ENCODE peak calls at places on chromosomes 1 and 21, in four cellular contexts. J, B, T and X are unnamed samples.

GRCh38 chr1:113984710-113985109 is 5.4 kb downstream of the OLFML3 start:
- DNase-seq in J (no peak), B (peak), T (no peak), X (no peak)

GRCh38 chr1:175521265-175522040 is 221.9 kb downstream of the TNR start:
- DNase-seq in J (no peak), T (no peak), B (no peak), X (no peak)

GRCh38 chr1:234756066-234756783 is 146.2 kb upstream of the IRF2BP2 start:
- DNase-seq in B (peak), T (no peak), J (no peak), X (no peak)

GRCh38 chr1:116256875-116257823 is 115.9 kb upstream of the ATP1A1 start:
- DNase-seq in B (no peak), T (no peak), J (no peak), X (no peak)

GRCh38 chr1:214337536-214337935 is 56.6 kb downstream of the SMYD2 start:
- DNase-seq in B (peak), J (no peak), T (no peak), X (no peak)

GRCh38 chr1:68204965-68205630 is 27.2 kb downstream of the WLS start:
- DNase-seq in B (no peak), T (peak), J (no peak), X (no peak)

GRCh38 chr1:223244366-223245103 is 101.5 kb upstream of the TLR5 start:
- DNase-seq in T (no peak), B (peak), J (peak), X (peak)

GRCh38 chr1:87291107-87291506 is 37.6 kb upstream of the LMO4 start:
- DNase-seq in T (no peak), J (no peak), B (peak), X (no peak)

GRCh38 chr1:226946841-226947240 is 6.7 kb downstream of the COQ8A start:
- DNase-seq in B (peak), T (no peak), J (no peak), X (peak)

GRCh38 chr1:23100074-23100748 is 68.4 kb downstream of the LUZP1 start:
- DNase-seq in B (peak), T (no peak), J (peak), X (peak)

GRCh38 chr1:151716771-151717631 is at the start of gene CELF3:
- DNase-seq in J (no peak), T (no peak), B (no peak), X (no peak)

GRCh38 chr1:63068626-63069025 is 253.7 kb upstream of the FOXD3 start:
- DNase-seq in T (no peak), J (no peak), B (peak), X (no peak)

GRCh38 chr1:219990782-219991510 is 55.4 kb downstream of the EPRS1 start:
- DNase-seq in T (no peak), B (peak), J (no peak), X (peak)

GRCh38 chr1:25091671-25092070 is 140.6 kb downstream of the SYF2 start:
- DNase-seq in B (no peak), T (no peak), J (no peak), X (no peak)

GRCh38 chr1:19066248-19066873 is 109.9 kb upstream of the IFFO2 start:
- DNase-seq in J (no peak), T (no peak), B (peak), X (no peak)

GRCh38 chr1:110523011-110523410 is 4.0 kb upstream of the KCNA10 start:
- DNase-seq in B (peak), J (no peak), T (no peak), X (no peak)

GRCh38 chr1:181479137-181479745 is 4.1 kb upstream of the CACNA1E start:
- DNase-seq in J (no peak), B (peak), T (peak), X (peak)

GRCh38 chr1:92961896-92962752 is 862 bp upstream of the DIPK1A start:
- DNase-seq in J (peak), B (peak), T (peak), X (peak)

GRCh38 chr1:109621402-109622101 is 1.9 kb downstream of the AMPD2 start:
- DNase-seq in J (no peak), B (no peak), T (no peak), X (no peak)

GRCh38 chr1:150906813-150907212 is 19.4 kb upstream of the SETDB1 start:
- DNase-seq in T (no peak), J (no peak), B (no peak), X (no peak)

GRCh38 chr1:91345395-91346005 is 59.1 kb downstream of the HFM1 start:
- DNase-seq in T (no peak), J (no peak), B (no peak), X (no peak)

GRCh38 chr1:14926818-14927555 is 226.6 kb upstream of the TMEM51 start:
- DNase-seq in T (no peak), B (no peak), J (no peak), X (no peak)

GRCh38 chr1:180157576-180158057 is 2.9 kb downstream of the QSOX1 start:
- DNase-seq in T (no peak), B (no peak), J (no peak), X (no peak)

GRCh38 chr1:225449774-225450173 is 21.9 kb upstream of the LBR start:
- DNase-seq in J (no peak), B (no peak), T (no peak), X (no peak)

GRCh38 chr1:206503591-206504362 is 3.6 kb upstream of the RASSF5 start:
- DNase-seq in T (no peak), J (no peak), B (peak), X (peak)

GRCh38 chr1:37922767-37923550 is 23.9 kb downstream of the INPP5B start:
- DNase-seq in J (no peak), B (no peak), T (no peak), X (no peak)

GRCh38 chr1:178397678-178398077 is 99.1 kb downstream of the CLEC20A start:
- DNase-seq in J (no peak), B (peak), T (no peak), X (peak)

GRCh38 chr1:21302747-21303715 is 12.8 kb upstream of the ECE1 start:
- DNase-seq in B (peak), T (no peak), J (no peak), X (peak)

GRCh38 chr1:41791667-41792484 is 126.8 kb downstream of the HIVEP3 start:
- DNase-seq in T (no peak), J (no peak), B (no peak), X (no peak)

GRCh38 chr1:27527223-27527856 is 37.4 kb upstream of the WASF2 start:
- DNase-seq in J (peak), T (peak), B (no peak), X (peak)

GRCh38 chr1:201348211-201348566 is 29.3 kb downstream of the TNNT2 start:
- DNase-seq in J (no peak), T (no peak), B (peak), X (peak)

GRCh38 chr1:100866041-100866900 is 28.4 kb downstream of the EXTL2 start:
- DNase-seq in J (no peak), T (no peak), B (peak), X (peak)

GRCh38 chr1:34029525-34029924 is 135.5 kb downstream of the CSMD2 start:
- DNase-seq in B (no peak), J (no peak), T (no peak), X (no peak)

DNA sequence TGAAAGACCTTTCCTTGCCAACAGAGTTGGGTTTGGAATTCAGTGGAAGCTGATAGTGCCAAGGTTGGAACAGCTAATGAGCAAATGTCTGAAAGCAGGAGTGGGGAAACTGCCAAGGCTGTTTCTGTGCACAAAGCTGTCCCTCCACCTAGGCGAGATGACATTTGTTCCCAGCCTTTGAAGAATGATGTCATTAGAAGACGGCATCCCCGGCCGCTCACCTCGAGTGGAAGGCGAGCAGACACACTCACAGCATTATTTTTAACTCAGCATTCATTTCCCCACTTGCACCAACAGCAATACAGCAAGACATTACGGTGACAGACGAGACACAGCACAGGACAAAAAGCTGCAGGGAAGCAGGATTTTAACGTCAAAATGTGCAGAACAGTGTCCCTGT is 463.9 kb downstream of the PCP4 start:
- DNase-seq in J (no peak), T (no peak), B (no peak), X (no peak)
- H3K4me3 ChIP-seq in J (no peak), T (no peak), B (no peak), X (no peak)

GRCh38 chr1:183306317-183307042 is 111.7 kb downstream of the NMNAT2 start:
- DNase-seq in B (peak), J (no peak), T (no peak), X (no peak)
- TF ChIP-seq CTCF in B (peak), J (no peak), T (no peak), X (no peak)

GRCh38 chr1:3366181-3367051 is 88.0 kb upstream of the ARHGEF16 start:
- DNase-seq in T (peak), B (peak), J (no peak), X (peak)

GRCh38 chr1:3368711-3369436 is 85.6 kb upstream of the ARHGEF16 start:
- DNase-seq in J (no peak), T (no peak), B (peak), X (peak)

GRCh38 chr1:3365519-3366158 is 88.8 kb upstream of the ARHGEF16 start:
- DNase-seq in B (no peak), T (no peak), J (no peak), X (no peak)

GRCh38 chr1:3368059-3368458 is 86.4 kb upstream of the ARHGEF16 start:
- DNase-seq in T (no peak), J (no peak), B (no peak), X (no peak)

DNA sequence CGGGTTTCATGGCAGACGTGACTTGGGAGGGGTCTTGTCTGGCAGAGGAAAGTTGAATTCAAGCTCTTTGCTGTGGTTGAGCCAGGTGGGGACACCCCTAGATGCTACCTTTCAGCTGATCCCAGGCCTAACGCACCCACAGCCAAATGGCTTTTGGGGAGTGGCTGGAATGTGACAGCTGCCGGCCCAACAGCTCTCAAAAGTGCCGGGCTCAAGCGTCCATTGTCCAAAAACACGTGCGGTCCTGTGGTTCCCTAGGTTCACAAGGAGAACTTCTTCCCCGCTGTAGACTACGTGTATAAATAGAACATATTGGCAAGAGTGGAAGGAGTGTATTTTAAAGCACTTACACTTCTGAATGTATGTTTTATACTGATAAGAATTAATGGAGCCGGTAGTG is 87.1 kb upstream of the ARHGEF16 start:
- DNase-seq in T (no peak), B (no peak), J (no peak), X (no peak)
- H3K4me3 ChIP-seq in T (no peak), B (no peak), J (no peak), X (no peak)

GRCh38 chr1:43639990-43640794 is 9.8 kb upstream of the KDM4A start:
- DNase-seq in J (no peak), T (no peak), B (no peak), X (no peak)
- TF ChIP-seq CTCF in J (no peak), T (no peak), B (no peak), X (no peak)

GRCh38 chr1:212700892-212701819 is 1.5 kb upstream of the BATF3 start:
- DNase-seq in T (peak), J (peak), B (peak), X (peak)
- H3K4me3 ChIP-seq in T (peak), J (peak), B (no peak), X (peak)

GRCh38 chr1:44705938-44706337 is 25.0 kb downstream of the RNU5D-1 start:
- DNase-seq in T (no peak), B (no peak), J (no peak), X (no peak)

GRCh38 chr1:44707112-44707881 is 23.7 kb downstream of the RNU5D-1 start:
- DNase-seq in J (no peak), B (peak), T (no peak), X (peak)

GRCh38 chr1:44705470-44705869 is 25.5 kb downstream of the RNU5D-1 start:
- DNase-seq in J (no peak), T (no peak), B (no peak), X (no peak)

GRCh38 chr1:44713321-44713781 is 17.6 kb downstream of the RNU5D-1 start:
- DNase-seq in B (no peak), T (no peak), J (no peak), X (no peak)

DNA sequence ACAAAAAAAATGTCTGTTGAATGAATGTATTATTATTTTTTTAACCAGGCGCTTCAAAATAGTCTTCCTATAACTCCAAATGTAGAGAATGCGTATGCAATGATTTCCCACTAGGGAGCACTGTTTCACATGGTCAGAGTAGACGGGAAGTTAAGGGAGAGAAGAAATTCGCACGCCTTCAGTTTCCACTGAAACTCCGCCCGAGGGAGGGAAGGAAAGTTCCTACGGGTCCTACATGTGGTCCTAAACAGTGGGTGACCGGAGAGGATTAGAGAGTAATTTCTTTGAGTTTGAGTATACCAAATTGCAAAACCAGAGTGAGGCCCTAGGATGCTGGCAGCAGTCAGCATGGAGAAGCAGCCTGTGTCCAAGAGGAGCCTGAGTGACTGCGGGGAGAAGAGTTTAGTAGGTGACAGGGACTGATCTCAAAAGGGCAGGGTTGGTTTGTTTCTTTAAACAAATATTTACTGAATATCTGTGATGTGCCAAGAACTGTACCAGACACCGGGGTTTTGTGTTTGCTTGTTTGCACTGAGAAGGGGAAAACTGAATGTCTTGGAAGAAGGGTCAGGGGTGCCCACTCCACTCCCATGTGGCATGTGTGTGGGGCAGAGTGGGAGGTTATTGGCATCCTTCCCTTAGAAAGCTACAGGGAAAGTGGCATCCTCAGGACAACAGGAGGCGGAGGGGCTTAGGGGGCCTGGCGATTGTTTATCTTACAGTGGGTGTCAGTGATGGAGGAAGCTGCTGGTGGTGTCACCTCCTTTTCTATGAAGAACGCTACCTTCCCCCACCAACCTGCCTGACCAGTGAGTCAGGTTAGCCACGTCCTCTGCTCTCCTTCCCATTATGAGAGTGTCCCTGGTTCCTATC is 22.8 kb downstream of the RNU5D-1 start:
- DNase-seq in T (no peak), J (no peak), B (peak), X (peak)
- TF ChIP-seq CTCF in T (peak), J (peak), B (peak), X (peak)

DNA sequence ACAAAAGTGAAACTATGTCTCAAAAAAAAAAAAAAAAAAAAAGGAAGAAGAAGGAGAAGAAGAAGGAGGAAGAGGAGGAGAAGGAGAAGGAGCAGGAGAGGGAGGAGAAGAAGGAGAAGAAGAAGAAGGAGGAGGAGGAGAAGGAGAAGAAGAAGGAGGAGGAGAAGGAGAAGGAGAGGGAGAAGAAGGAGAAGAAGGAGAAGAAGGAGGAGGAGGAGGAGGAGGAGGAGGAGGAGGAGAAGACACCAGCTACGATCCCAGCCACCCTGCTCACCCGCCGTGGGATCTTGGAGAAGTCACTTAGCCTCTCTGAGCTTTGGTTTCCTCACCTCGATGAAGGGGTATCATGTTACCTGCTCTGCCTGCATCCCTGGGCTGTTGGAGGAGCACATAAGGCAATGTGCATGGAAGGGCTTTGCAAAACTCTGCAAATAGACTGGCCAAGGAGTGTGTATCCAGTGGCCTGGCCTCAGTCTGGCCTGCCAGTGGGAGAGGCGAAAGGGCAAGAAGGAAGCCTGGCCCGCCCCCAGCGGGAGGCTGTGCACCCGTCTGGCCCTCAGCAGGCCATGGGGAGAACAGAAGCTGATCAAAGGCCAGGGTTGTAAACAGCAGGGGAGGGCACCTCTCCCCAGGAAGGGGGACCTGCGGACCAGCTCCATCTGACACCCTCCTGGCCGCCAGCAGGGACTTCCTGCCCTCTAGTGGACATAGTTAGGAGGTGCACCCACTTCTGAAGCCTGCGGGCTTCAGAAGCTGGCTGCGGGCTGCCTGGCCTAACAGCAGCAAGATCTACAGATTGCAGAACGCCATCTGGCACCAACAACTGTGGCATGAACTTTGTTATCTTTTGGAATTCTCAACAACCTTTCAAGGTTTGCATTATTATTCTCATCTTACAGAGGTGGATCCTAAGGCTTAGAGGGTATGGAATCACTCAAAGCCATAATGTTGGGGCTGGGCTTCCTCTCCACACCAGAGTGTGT is 19.2 kb upstream of the CDK18 start:
- DNase-seq in T (peak), J (peak), B (peak), X (peak)
- H3K4me3 ChIP-seq in T (no peak), J (no peak), B (no peak), X (no peak)